ENCODE peak calls at places on chromosomes 3 and 15, in seven cellular contexts. A, P, Q, J, Z, Y and N are unnamed samples.

GRCh38 chr3:10577521-10577920 is 72.1 kb upstream of the ATP2B2 start:
- DNase-seq in Z (no peak), P (no peak), A (no peak), Q (no peak), J (no peak), Y (no peak), N (no peak)

GRCh38 chr15:59008086-59008485 is 20.6 kb downstream of the RNF111 start:
- DNase-seq in J (no peak), Q (no peak), A (no peak), P (no peak), Z (no peak), Y (no peak), N (no peak)

GRCh38 chr3:126313580-126314304 is 43.5 kb downstream of the KLF15 start:
- DNase-seq in P (peak), J (peak), Q (no peak), Z (no peak), A (no peak), Y (peak), N (no peak)

GRCh38 chr3:157134620-157135191 is 25.2 kb downstream of the CCNL1 start:
- DNase-seq in Z (no peak), A (no peak), P (no peak), J (no peak), Q (no peak), Y (no peak), N (no peak)

GRCh38 chr3:46874430-46874829 is 3.1 kb upstream of the PTH1R start:
- DNase-seq in Q (no peak), Y (no peak), Z (no peak), P (peak), J (peak), A (no peak), N (no peak)

GRCh38 chr15:23081271-23081670 is 41.9 kb upstream of the TUBGCP5 start:
- DNase-seq in J (no peak), Q (no peak), Y (no peak), P (no peak), Z (no peak), A (no peak), N (no peak)

GRCh38 chr3:126714921-126715320 is 10.9 kb downstream of the CHCHD6 start:
- DNase-seq in Y (no peak), A (no peak), Z (no peak), P (no peak), Q (no peak), J (no peak), N (peak)

GRCh38 chr3:134796313-134797079 is 1.4 kb downstream of the EPHB1 start:
- DNase-seq in Z (no peak), Y (no peak), A (no peak), Q (no peak), J (peak), P (peak), N (no peak)

GRCh38 chr15:50786871-50787270 is 21.4 kb upstream of the SPPL2A start:
- DNase-seq in P (no peak), A (no peak), J (no peak), Y (no peak), Z (no peak), Q (no peak), N (no peak)

GRCh38 chr15:52805351-52806283 is 15.5 kb upstream of the ONECUT1 start:
- DNase-seq in Z (no peak), Q (no peak), A (no peak), P (no peak), J (peak), Y (no peak), N (peak)

GRCh38 chr15:71748327-71748726 is 62.0 kb upstream of the NR2E3 start:
- DNase-seq in J (no peak), A (no peak), Z (no peak), Q (peak), P (no peak), Y (peak), N (no peak)

GRCh38 chr3:24586920-24587319 is 92.3 kb upstream of the THRB start:
- DNase-seq in A (no peak), Q (no peak), Z (no peak), Y (no peak), J (no peak), P (no peak), N (no peak)

GRCh38 chr3:126959921-126960603 is 22.9 kb upstream of the PLXNA1 start:
- DNase-seq in P (peak), Q (no peak), Z (peak), A (no peak), Y (peak), J (no peak), N (no peak)

GRCh38 chr3:11464356-11464755 is 179.4 kb downstream of the VGLL4 start:
- DNase-seq in P (no peak), Z (no peak), A (no peak), J (no peak), Y (no peak), Q (no peak), N (no peak)

GRCh38 chr3:100613721-100614390 is 4.5 kb downstream of the ADGRG7 start:
- DNase-seq in Y (no peak), Z (no peak), Q (no peak), P (no peak), A (no peak), J (no peak), N (no peak)

GRCh38 chr3:46883252-46884185 is 6.0 kb downstream of the PTH1R start:
- DNase-seq in P (peak), J (no peak), Z (peak), Y (no peak), A (peak), Q (no peak), N (no peak)

GRCh38 chr3:70090322-70090913 is 90.9 kb downstream of the SAMMSON start:
- DNase-seq in Q (peak), Z (peak), Y (peak), A (peak), J (no peak), P (peak), N (no peak)

GRCh38 chr3:186219211-186219638 is 110.3 kb upstream of the ETV5 start:
- DNase-seq in A (no peak), P (no peak), J (no peak), Y (no peak), Z (no peak), Q (no peak), N (no peak)

GRCh38 chr15:59668571-59668970 is 11.3 kb upstream of the GTF2A2 start:
- DNase-seq in J (no peak), Q (no peak), P (no peak), Z (no peak), Y (no peak), A (no peak), N (no peak)

GRCh38 chr3:126127452-126127851 is 43.5 kb upstream of the SLC41A3 start:
- DNase-seq in Q (no peak), J (peak), A (no peak), Z (no peak), Y (no peak), P (no peak), N (peak)

GRCh38 chr3:140529096-140529495 is 148.8 kb upstream of the TRIM42 start:
- DNase-seq in P (no peak), Q (no peak), J (peak), A (no peak), Y (peak), Z (no peak), N (no peak)

GRCh38 chr3:64011685-64012084 is 11.6 kb downstream of the PSMD6 start:
- DNase-seq in A (no peak), Z (peak), P (peak), Q (no peak), J (no peak), Y (peak), N (no peak)

GRCh38 chr15:95590533-95591044 is 739.9 kb upstream of the NR2F2 start:
- DNase-seq in P (peak), Q (no peak), Z (peak), Y (no peak), A (no peak), J (no peak), N (no peak)

GRCh38 chr3:30370681-30371271 is 235.6 kb upstream of the TGFBR2 start:
- DNase-seq in Z (peak), A (no peak), Y (no peak), Q (peak), P (peak), J (no peak), N (no peak)

GRCh38 chr3:112104774-112105173 is 18.6 kb downstream of the C3orf52 start:
- DNase-seq in Y (no peak), J (no peak), Z (no peak), A (no peak), P (no peak), Q (no peak), N (no peak)

GRCh38 chr15:88276821-88277220 is 20.3 kb upstream of the NTRK3 start:
- DNase-seq in J (no peak), P (no peak), A (no peak), Q (no peak), Z (no peak), Y (no peak), N (no peak)

GRCh38 chr15:66830358-66830757 is 128.3 kb downstream of the SMAD6 start:
- DNase-seq in Z (peak), Q (peak), Y (peak), P (peak), A (no peak), J (no peak), N (no peak)

GRCh38 chr3:60772584-60772983 is 478.7 kb downstream of the FHIT start:
- DNase-seq in J (no peak), Q (no peak), Z (no peak), P (no peak), A (no peak), Y (no peak), N (no peak)

GRCh38 chr3:186998937-186999368 is 68.6 kb downstream of the ST6GAL1 start:
- DNase-seq in Y (no peak), Z (no peak), J (no peak), A (no peak), Q (no peak), P (no peak), N (peak)

GRCh38 chr3:46461971-46462910 is 2.5 kb downstream of the LTF start:
- DNase-seq in Y (peak), P (peak), Z (peak), Q (no peak), J (no peak), A (no peak), N (no peak)

GRCh38 chr3:112074616-112075497 is 11.3 kb upstream of the C3orf52 start:
- DNase-seq in Y (peak), P (peak), Z (peak), A (no peak), Q (peak), J (peak), N (no peak)

GRCh38 chr3:179069762-179070390 is 1.7 kb downstream of the ZMAT3 start:
- DNase-seq in A (no peak), P (peak), Z (peak), J (no peak), Q (no peak), Y (peak), N (no peak)

GRCh38 chr3:128505771-128506170 is 12.8 kb upstream of the GATA2 start:
- DNase-seq in A (no peak), J (no peak), Y (no peak), P (no peak), Z (peak), Q (no peak), N (no peak)

GRCh38 chr3:134419214-134419965 is 45.1 kb upstream of the AMOTL2 start:
- DNase-seq in Q (peak), J (no peak), A (no peak), P (no peak), Z (no peak), Y (no peak), N (no peak)

GRCh38 chr15:64779024-64779423 is 3.6 kb upstream of the RBPMS2 start:
- DNase-seq in P (no peak), Y (no peak), Z (no peak), A (no peak), J (no peak), Q (no peak), N (no peak)
- TF ChIP-seq CTCF in P (no peak), Y (no peak), Z (no peak), A (no peak), J (no peak), Q (no peak), N (no peak)

GRCh38 chr3:48407542-48408099 is 22.3 kb downstream of the PLXNB1 start:
- DNase-seq in Q (no peak), Y (no peak), P (no peak), Z (no peak), A (no peak), J (no peak), N (no peak)

GRCh38 chr3:48409291-48410201 is 20.3 kb downstream of the PLXNB1 start:
- DNase-seq in P (no peak), Z (no peak), Y (no peak), J (peak), Q (no peak), A (no peak), N (no peak)

GRCh38 chr3:48406443-48407431 is 23.1 kb downstream of the PLXNB1 start:
- DNase-seq in P (no peak), Z (no peak), Q (no peak), Y (no peak), A (no peak), J (peak), N (peak)

GRCh38 chr3:48410205-48411040 is 19.5 kb downstream of the PLXNB1 start:
- DNase-seq in Y (no peak), A (no peak), P (no peak), J (peak), Q (no peak), Z (no peak), N (peak)

GRCh38 chr3:48408823-48409281 is 21.0 kb downstream of the PLXNB1 start:
- DNase-seq in A (no peak), P (no peak), Z (no peak), J (no peak), Q (no peak), Y (no peak), N (peak)
- TF ChIP-seq CTCF in A (peak), P (no peak), Z (peak), J (no peak), Q (no peak), Y (no peak), N (no peak)

DNA sequence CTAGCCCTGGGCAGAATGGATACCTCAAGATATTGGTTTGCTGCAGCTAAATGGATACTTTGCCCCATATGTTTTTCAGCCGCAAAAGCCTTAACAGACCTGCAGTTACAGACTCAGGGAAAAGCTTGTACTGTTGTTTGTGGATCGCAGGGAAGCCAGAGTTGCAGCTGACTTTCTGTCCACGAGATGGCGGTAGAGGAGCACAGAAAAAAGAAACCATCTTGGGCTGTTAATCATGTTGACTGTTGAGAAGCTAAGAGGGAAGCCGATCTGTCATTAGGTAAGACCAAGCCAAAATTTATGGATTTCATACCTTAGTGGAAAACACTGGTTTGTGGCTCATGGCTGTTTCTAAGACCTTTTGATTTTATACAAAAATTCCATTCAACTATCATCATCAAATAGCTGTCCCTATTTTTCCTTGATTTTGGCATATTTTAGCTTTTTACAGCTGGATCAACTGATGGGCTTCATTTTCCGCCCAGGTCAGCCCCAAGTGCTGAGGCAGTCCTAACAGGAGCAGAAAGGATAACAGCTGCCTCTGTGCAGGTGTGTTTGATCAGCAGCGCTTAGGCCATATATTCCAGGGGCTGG is 205.7 kb upstream of the ZPLD1 start:
- DNase-seq in Y (peak), P (peak), Z (peak), J (peak), Q (peak), A (peak), N (peak)
- TF ChIP-seq CTCF in Y (peak), P (peak), Z (peak), J (peak), Q (peak), A (peak), N (no peak)

GRCh38 chr15:87033056-87033455 is 953.4 kb downstream of the AGBL1 start:
- DNase-seq in Y (no peak), Q (no peak), P (peak), A (no peak), J (no peak), Z (peak), N (no peak)
- TF ChIP-seq CTCF in Y (peak), Q (no peak), P (no peak), A (no peak), J (no peak), Z (peak), N (no peak)

GRCh38 chr3:182912476-182912875 is 67.9 kb downstream of the DCUN1D1 start:
- DNase-seq in Y (no peak), Z (no peak), A (no peak), Q (no peak), P (no peak), J (no peak), N (no peak)

GRCh38 chr3:182908471-182908870 is 71.9 kb downstream of the DCUN1D1 start:
- DNase-seq in J (no peak), Q (no peak), Z (no peak), P (no peak), Y (peak), A (no peak), N (no peak)

GRCh38 chr3:182911782-182912111 is 68.6 kb downstream of the DCUN1D1 start:
- DNase-seq in J (no peak), Q (no peak), Y (no peak), Z (no peak), A (no peak), P (no peak), N (no peak)

GRCh38 chr3:182910939-182911781 is 69.2 kb downstream of the DCUN1D1 start:
- DNase-seq in Z (no peak), Y (no peak), Q (no peak), A (no peak), P (no peak), J (no peak), N (no peak)

GRCh38 chr3:182909318-182910040 is 70.9 kb downstream of the DCUN1D1 start:
- DNase-seq in P (peak), Q (no peak), J (no peak), Y (no peak), A (peak), Z (peak), N (no peak)
- TF ChIP-seq CTCF in P (peak), Q (peak), J (peak), Y (peak), A (peak), Z (peak), N (no peak)

GRCh38 chr3:43478380-43478779 is 143.4 kb downstream of the ANO10 start:
- DNase-seq in Q (no peak), P (no peak), Y (no peak), A (no peak), J (no peak), Z (no peak), N (no peak)
- TF ChIP-seq CTCF in Q (no peak), P (no peak), Y (no peak), A (no peak), J (no peak), Z (no peak), N (no peak)

GRCh38 chr15:90463381-90463780 is 66.3 kb upstream of the CRTC3 start:
- DNase-seq in J (no peak), Q (no peak), Z (peak), P (peak), Y (peak), A (no peak), N (no peak)
- TF ChIP-seq CTCF in J (no peak), Q (no peak), Z (peak), P (no peak), Y (no peak), A (no peak), N (no peak)

DNA sequence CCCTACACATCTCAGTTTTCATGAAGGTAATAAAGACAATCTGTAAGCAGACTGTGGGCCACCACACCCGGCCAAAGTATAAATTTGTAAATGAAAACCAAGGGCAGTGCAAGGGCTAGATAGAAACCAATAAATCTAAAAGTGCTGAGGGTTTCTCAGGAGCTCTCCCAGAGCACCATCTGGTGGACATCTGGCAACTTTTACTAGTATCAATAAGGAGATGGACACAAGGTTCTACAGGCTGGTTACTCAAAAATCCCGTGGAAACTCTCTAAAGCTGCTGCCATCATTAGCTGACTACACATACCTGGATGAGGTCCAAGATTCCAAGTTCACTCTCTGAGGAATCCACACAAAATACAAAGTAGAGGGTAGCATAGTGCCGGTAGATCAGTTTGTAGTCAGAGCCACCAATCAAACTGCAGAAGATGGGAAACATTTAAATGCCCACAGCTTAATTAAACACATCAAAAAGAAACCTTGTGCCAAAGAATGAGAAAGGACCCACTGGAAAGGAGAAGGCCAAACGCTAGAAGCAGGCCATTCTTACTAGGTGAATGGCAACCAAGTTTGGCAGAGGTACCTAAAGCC is 5.5 kb downstream of the AP3S2 start:
- DNase-seq in Y (peak), P (peak), Q (peak), J (no peak), Z (peak), A (no peak), N (no peak)
- TF ChIP-seq CTCF in Y (peak), P (peak), Q (no peak), J (peak), Z (peak), A (peak), N (no peak)

GRCh38 chr15:48084759-48085420 is 35.9 kb upstream of the SLC24A5 start:
- DNase-seq in A (no peak), P (peak), J (no peak), Z (peak), Y (peak), Q (no peak), N (no peak)
- TF ChIP-seq CTCF in A (no peak), P (peak), J (peak), Z (peak), Y (peak), Q (no peak), N (no peak)